ENCODE peak calls at places on chromosomes 3 and 15, in four cellular contexts. I is HFFc6, X is anterior cingulate cortex, G is substantia nigra. A is an unnamed sample.

GRCh38 chr15:57048930-57049550 is 130.6 kb downstream of the TCF12 start:
- DNase-seq in G (no peak), I (no peak), X (no peak), A (no peak)

GRCh38 chr3:146160964-146161724 is at the start of gene PLOD2:
- DNase-seq in I (peak; percentile 85), X (peak; percentile 48), G (peak; percentile 63), A (peak; percentile 77)

GRCh38 chr15:78174398-78174797 is 25.2 kb downstream of the IDH3A start:
- DNase-seq in X (no peak), G (no peak), I (no peak), A (no peak)

GRCh38 chr3:16247282-16248058 is 17.3 kb downstream of the DPH3 start:
- DNase-seq in X (peak; percentile 56), G (peak; percentile 79), I (peak; percentile 79), A (peak; percentile 55)

GRCh38 chr3:134463676-134464611 is 21.8 kb downstream of the ANAPC13 start:
- DNase-seq in I (peak; percentile 98), G (no peak), X (peak; percentile 13), A (no peak)

GRCh38 chr3:9649791-9650521 is 651 bp downstream of the MTMR14 start:
- DNase-seq in X (no peak), I (no peak), G (no peak), A (no peak)

GRCh38 chr3:78405745-78406144 is 1362.1 kb downstream of the ROBO1 start:
- DNase-seq in G (no peak), X (no peak), I (no peak), A (no peak)

GRCh38 chr15:75153084-75153483 is 48.6 kb upstream of the C15orf39 start:
- DNase-seq in X (no peak), G (no peak), I (peak; percentile 12), A (no peak)

GRCh38 chr3:177807150-177807875 is 610.0 kb upstream of the TBL1XR1 start:
- DNase-seq in I (no peak), X (no peak), G (no peak), A (no peak)

GRCh38 chr3:11601446-11602241 is 42.1 kb downstream of the VGLL4 start:
- DNase-seq in X (no peak), G (no peak), I (no peak), A (no peak)

GRCh38 chr3:15401936-15402335 is 25.4 kb downstream of the METTL6 start:
- DNase-seq in X (no peak), G (no peak), I (no peak), A (no peak)

GRCh38 chr3:105365171-105365535 is 1.6 kb upstream of the ALCAM start:
- DNase-seq in X (no peak), I (no peak), G (no peak), A (no peak)

GRCh38 chr15:58299311-58299850 is 132.4 kb upstream of the LIPC start:
- DNase-seq in I (no peak), X (no peak), G (no peak), A (no peak)

GRCh38 chr3:64342940-64343691 is 117.8 kb upstream of the PRICKLE2 start:
- DNase-seq in I (peak; percentile 90), X (no peak), G (no peak), A (no peak)

GRCh38 chr15:24985224-24985623 is 30.4 kb downstream of the SNRPN start:
- DNase-seq in G (no peak), X (no peak), I (no peak), A (no peak)

GRCh38 chr3:58013973-58014649 is 5.9 kb downstream of the FLNB start:
- DNase-seq in X (no peak), G (peak; percentile 13), I (peak; percentile 95), A (no peak)

A was measured in C1 segment of cervical spinal cord.